ENCODE peak calls at places on chromosome 21, in seven cellular contexts. C is fibroblast of pulmonary artery, P is fibroblast of mammary gland, L is GM20000, T is cardiac muscle cell, Q is neural crest cell, X is AG04450. N is an unnamed sample.

GRCh38 chr21:17050646-17051045 is 462.2 kb upstream of the CXADR start:
- DNase-seq in C (no peak), P (no peak), L (no peak), T (no peak), Q (no peak), X (no peak), N (no peak)

GRCh38 chr21:17370263-17370662 is 142.6 kb upstream of the CXADR start:
- DNase-seq in C (no peak), P (no peak), L (no peak), T (no peak), Q (no peak), X (no peak), N (peak; percentile 4)

GRCh38 chr21:44065428-44065827 is 41.8 kb upstream of the PWP2 start:
- DNase-seq in C (peak; percentile 63), P (peak; percentile 65), L (peak; percentile 60), T (no peak), Q (no peak), X (no peak), N (peak; percentile 60)

GRCh38 chr21:36773111-36773510 is 74.2 kb downstream of the SIM2 start:
- DNase-seq in C (peak; percentile 86), P (peak; percentile 75), L (no peak), T (no peak), Q (no peak), X (peak; percentile 68), N (peak; percentile 69)

GRCh38 chr21:44534688-44535087 is 5.3 kb downstream of the KRTAP10-1 start:
- DNase-seq in C (no peak), P (no peak), L (no peak), T (no peak), Q (no peak), X (no peak), N (no peak)

GRCh38 chr21:24823247-24823646 is 784.0 kb downstream of the MRPL39 start:
- DNase-seq in C (no peak), P (no peak), L (no peak), T (no peak), Q (no peak), X (no peak), N (no peak)

GRCh38 chr21:43025636-43026180 is 49.9 kb downstream of the CBS start:
- DNase-seq in C (peak; percentile 94), P (no peak), L (no peak), T (no peak), Q (no peak), X (peak; percentile 45), N (peak; percentile 93)

GRCh38 chr21:20998456-20998789 is 214 bp downstream of the NCAM2 start:
- DNase-seq in C (no peak), P (no peak), L (no peak), T (no peak), Q (no peak), X (no peak), N (no peak)

GRCh38 chr21:36692125-36692843 is 6.6 kb upstream of the SIM2 start:
- DNase-seq in C (no peak), P (no peak), L (no peak), T (no peak), Q (peak; percentile 14), X (no peak), N (no peak)

GRCh38 chr21:31630062-31630711 is 29.3 kb upstream of the SOD1 start:
- DNase-seq in C (peak; percentile 94), P (peak; percentile 96), L (no peak), T (no peak), Q (no peak), X (peak; percentile 73), N (peak; percentile 97)

GRCh38 chr21:26909972-26910371 is 56.9 kb downstream of the ADAMTS5 start:
- DNase-seq in C (no peak), P (peak; percentile 19), L (no peak), T (peak; percentile 81), Q (no peak), X (no peak), N (peak; percentile 70)
- TF ChIP-seq CTCF in C (no peak), P (no peak), L (no peak), T (peak; percentile 9), Q (no peak), X (peak; percentile 16), N (peak; percentile 61)

GRCh38 chr21:34509151-34509550 is 2.9 kb downstream of the KCNE1 start:
- DNase-seq in C (no peak), P (no peak), L (peak; percentile 30), T (no peak), Q (no peak), X (no peak), N (no peak)
- TF ChIP-seq CTCF in C (peak; percentile 12), P (peak; percentile 19), L (peak; percentile 35), T (peak; percentile 11), Q (no peak), X (peak; percentile 22), N (peak; percentile 41)

GRCh38 chr21:39720126-39720778 is 24.7 kb upstream of the IGSF5 start:
- DNase-seq in C (no peak), P (peak; percentile 9), L (no peak), T (peak; percentile 19), Q (no peak), X (no peak), N (peak; percentile 46)
- TF ChIP-seq CTCF in C (no peak), P (no peak), L (no peak), T (no peak), Q (peak; percentile 32), X (peak; percentile 22), N (no peak)

DNA sequence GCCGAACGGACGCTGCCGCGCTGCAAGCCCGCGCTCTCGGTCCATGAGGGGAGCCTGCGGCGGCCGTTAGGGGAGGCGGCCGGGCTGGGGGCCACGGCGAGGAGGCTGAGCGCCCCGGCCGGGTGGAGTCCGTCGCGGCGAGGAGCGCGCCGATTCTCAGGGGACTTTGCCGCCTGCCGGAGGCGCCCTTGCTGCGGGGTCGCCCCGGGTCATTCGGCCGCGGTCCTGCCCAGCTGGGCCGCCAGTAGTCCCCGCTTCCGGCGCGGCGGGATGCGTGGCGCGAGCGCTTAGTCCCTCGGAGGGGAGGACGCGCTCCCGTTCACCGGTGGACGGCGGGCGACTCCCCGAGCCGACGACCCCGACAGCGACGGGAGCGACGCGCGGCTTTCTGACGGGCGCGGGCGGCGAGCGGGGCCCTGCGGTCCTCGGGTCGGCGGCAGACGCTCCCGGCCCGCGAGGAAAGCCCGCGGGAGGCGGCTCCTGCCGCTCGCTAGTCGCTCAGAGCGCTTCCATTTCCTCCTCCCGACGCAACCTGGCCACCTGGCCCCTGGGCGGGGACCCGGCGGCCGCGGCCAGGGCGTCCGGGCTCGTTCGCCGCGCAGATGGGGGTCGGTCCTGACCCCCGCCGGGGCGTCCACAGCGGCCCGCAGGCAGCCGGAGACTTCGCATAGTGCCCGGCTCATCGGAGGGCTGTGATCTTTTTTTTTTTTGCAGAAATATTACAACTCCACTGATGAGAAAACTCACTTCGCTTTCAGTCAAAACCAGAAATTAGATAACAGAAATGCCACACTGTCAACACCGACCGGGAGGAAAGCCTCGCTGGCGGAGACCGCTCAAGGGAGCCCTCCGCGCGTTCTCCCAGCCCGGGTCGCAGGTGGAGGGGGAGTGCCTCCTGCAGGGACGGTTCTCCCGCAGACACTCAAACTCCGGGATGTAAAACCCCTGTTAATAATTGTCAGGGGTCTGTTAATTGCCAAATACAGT is 640 bp upstream of the ZBTB21 start:
- DNase-seq in C (no peak), P (no peak), L (peak; percentile 44), T (peak; percentile 63), Q (no peak), X (no peak), N (peak; percentile 35)
- TF ChIP-seq CTCF in C (no peak), P (no peak), L (no peak), T (no peak), Q (peak; percentile 17), X (no peak), N (no peak)

DNA sequence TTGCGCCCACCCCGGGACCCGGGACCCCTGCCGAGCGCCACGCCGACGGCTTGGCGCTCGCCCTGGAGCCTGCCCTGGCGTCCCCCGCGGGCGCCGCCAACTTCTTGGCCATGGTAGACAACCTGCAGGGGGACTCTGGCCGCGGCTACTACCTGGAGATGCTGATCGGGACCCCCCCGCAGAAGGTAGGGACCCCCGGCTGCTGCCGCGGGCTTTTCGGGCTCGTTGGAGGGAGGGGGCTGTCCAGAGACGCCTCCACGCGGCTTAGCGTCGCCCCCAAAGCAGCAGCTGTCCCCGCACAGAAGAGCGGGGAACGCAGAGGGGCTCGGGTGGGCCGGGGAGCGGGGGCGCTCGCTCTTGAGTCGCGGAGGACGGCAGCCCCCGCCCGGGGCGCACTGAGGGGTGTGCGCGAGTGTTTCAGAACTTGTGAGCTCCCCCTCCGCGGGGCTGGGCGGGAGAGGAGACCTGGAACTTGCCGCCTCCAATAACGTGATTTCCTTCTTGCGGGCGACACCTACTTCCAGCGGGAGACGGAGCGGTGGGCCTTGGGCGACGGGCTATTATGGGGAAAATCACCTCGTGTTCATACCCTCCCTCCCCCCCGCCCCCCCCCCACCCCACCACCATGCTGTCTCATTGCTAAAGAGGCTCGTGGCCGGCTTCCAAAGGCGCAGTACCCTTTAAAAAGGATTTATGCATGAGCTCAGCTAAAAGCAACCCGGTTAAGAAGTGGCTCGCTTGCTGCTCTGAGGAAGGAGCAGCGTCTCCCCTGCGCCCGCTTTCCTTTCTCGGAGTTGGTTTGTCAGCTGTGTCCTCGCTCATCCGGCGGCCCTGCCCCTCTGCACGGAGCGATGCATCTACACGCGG is 664 bp downstream of the BACE2 start:
- DNase-seq in C (peak; percentile 65), P (peak; percentile 62), L (peak; percentile 45), T (peak; percentile 66), Q (peak; percentile 37), X (no peak), N (peak; percentile 51)
- TF ChIP-seq CTCF in C (no peak), P (no peak), L (no peak), T (peak; percentile 14), Q (peak; percentile 15), X (no peak), N (no peak)

GRCh38 chr21:41957991-41958766 is 4.4 kb upstream of the C2CD2 start:
- DNase-seq in C (peak; percentile 93), P (peak; percentile 98), L (no peak), T (peak; percentile 39), Q (no peak), X (peak; percentile 91), N (peak; percentile 96)
- TF ChIP-seq CTCF in C (peak; percentile 38), P (peak; percentile 42), L (no peak), T (peak; percentile 36), Q (no peak), X (peak; percentile 53), N (peak; percentile 60)

DNA sequence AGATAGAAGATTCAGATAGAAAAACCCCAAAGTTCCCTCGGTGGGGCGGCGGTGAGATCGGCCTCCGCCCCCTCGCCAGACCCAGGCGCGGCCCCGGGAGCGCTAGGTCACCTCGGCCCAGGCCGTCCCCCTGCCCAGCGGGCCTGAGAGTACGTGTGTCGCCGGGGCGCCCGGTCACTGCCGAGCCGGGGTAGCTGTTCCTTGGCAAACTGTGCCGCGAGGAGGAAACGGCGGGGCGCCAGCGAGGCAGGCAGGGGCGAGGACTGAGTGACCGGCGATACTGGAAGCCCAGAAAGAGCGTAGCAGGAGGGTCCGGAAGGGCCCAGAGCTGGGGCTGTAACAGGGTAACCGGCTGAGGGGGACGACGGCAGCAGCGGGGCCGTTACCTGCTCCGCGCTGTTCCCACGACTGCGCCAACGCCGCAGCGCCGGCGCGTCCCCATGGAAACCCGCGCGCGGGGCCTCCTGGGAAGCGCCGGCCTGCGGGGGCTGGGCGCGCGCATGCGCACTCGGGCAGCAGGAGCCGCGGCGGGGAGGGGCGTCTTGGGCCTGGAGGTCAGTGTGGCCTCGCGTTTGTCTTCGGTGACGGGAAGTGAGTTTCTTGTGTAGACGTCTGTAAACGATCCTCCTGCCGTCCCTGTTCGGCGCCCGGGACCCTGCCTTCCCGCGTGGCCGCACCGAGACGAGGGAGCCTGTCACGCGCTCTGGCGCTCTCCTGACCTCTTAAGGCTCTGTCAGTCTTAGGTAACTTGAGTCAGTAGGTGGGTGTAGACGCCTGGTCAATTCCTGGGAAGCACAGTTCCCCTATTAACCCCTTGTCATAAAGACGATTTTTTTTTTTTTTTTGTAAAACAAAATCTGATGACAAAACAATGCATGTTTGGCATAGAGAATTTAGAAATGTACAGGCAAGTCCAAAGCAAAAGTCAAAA is at the start of gene LCA5L:
- DNase-seq in C (peak; percentile 92), P (peak; percentile 84), L (peak; percentile 98), T (peak; percentile 97), Q (peak; percentile 91), X (peak; percentile 55), N (peak; percentile 89)
- TF ChIP-seq CTCF in C (peak; percentile 15), P (no peak), L (no peak), T (no peak), Q (peak; percentile 18), X (no peak), N (peak; percentile 37)